ENCODE peak calls at places on chromosomes 4 and X, in eight cellular contexts. I is EL; D is endothelial cell; W is SW480; C is NCI-H1417 treated with DMSO at 0.1 percent for 48 hours; L is hepatocyte; O is activated CD8-positive, alpha-beta memory T cell treated with anti-CD3 and anti-CD28 coated beads, Interleukin-2, amount 50 U/mL, for 4 hours; V is stromal cell of bone marrow. M is an unnamed sample.

GRCh38 chr4:150986085-150986484 is 29.0 kb downstream of the LRBA start:
- DNase-seq in I (no peak), D (no peak), W (no peak), C (no peak), L (no peak), O (no peak), V (no peak), M (no peak)

GRCh38 chr4:22477136-22477793 is 38.6 kb downstream of the ADGRA3 start:
- DNase-seq in I (no peak), D (no peak), W (no peak), C (no peak), L (no peak), O (no peak), V (no peak), M (no peak)

GRCh38 chr4:110614173-110614948 is 8.5 kb downstream of the PITX2 start:
- DNase-seq in I (no peak), D (peak; percentile 29), W (no peak), C (no peak), L (no peak), O (no peak), V (no peak), M (no peak)

GRCh38 chr4:18314731-18315130 is 293.2 kb upstream of the LCORL start:
- DNase-seq in I (no peak), D (no peak), W (no peak), C (no peak), L (no peak), O (no peak), V (no peak), M (no peak)

GRCh38 chrX:40266490-40267333 is 169.0 kb upstream of the BCOR start:
- DNase-seq in I (peak; percentile 61), D (peak; percentile 71), W (peak; percentile 62), C (peak; percentile 29), L (peak; percentile 89), O (peak; percentile 59), V (no peak), M (peak; percentile 53)

GRCh38 chr4:106869551-106869950 is 166.6 kb downstream of the DKK2 start:
- DNase-seq in I (peak; percentile 62), D (no peak), W (no peak), C (no peak), L (no peak), O (no peak), V (no peak), M (no peak)

GRCh38 chr4:4792516-4792915 is 66.9 kb upstream of the MSX1 start:
- DNase-seq in I (peak; percentile 59), D (no peak), W (no peak), C (no peak), L (peak; percentile 17), O (no peak), V (peak; percentile 79), M (no peak)

GRCh38 chrX:15269618-15270521 is at the start of gene ASB9:
- DNase-seq in I (peak; percentile 81), D (no peak), W (peak; percentile 78), C (no peak), L (peak; percentile 74), O (no peak), V (no peak), M (peak; percentile 80)

GRCh38 chr4:72451349-72451748 is 117.7 kb downstream of the ADAMTS3 start:
- DNase-seq in I (no peak), D (no peak), W (no peak), C (no peak), L (no peak), O (no peak), V (no peak), M (no peak)

GRCh38 chr4:6641971-6642320 is 1.5 kb downstream of the MRFAP1 start:
- DNase-seq in I (no peak), D (no peak), W (no peak), C (no peak), L (no peak), O (no peak), V (no peak), M (no peak)

GRCh38 chrX:13250831-13251612 is 68.8 kb downstream of the ATXN3L start:
- DNase-seq in I (peak; percentile 73), D (peak; percentile 9), W (no peak), C (no peak), L (peak; percentile 53), O (no peak), V (peak; percentile 83), M (no peak)